ENCODE peak calls at places on chromosome X, in four cellular contexts. Z, Y, J and L are unnamed samples.

GRCh38 chrX:50327235-50327634 is 122.7 kb downstream of the CCNB3 start:
- DNase-seq in Z (no peak), Y (no peak), J (no peak), L (no peak)

GRCh38 chrX:40864972-40865371 is 129.6 kb upstream of the MED14 start:
- DNase-seq in Y (no peak), J (no peak), Z (no peak), L (no peak)

GRCh38 chrX:43345166-43345565 is 310.9 kb upstream of the MAOA start:
- DNase-seq in Y (no peak), Z (no peak), J (no peak), L (no peak)

GRCh38 chrX:138127314-138127713 is 561.4 kb downstream of the ZIC3 start:
- DNase-seq in Z (no peak), Y (no peak), J (no peak), L (no peak)

GRCh38 chrX:101265869-101266428 is 25.2 kb downstream of the TAF7L start:
- DNase-seq in Y (no peak), Z (no peak), J (no peak), L (no peak)

GRCh38 chrX:8879750-8880149 is 78.6 kb upstream of the FAM9A start:
- DNase-seq in Y (no peak), Z (peak), J (peak), L (no peak)

GRCh38 chrX:73683236-73683859 is 120.4 kb downstream of the CHIC1 start:
- DNase-seq in J (no peak), Y (no peak), Z (no peak), L (no peak)

GRCh38 chrX:30153175-30153880 is 62.0 kb upstream of the MAGEB2 start:
- DNase-seq in Z (no peak), J (no peak), Y (no peak), L (no peak)

GRCh38 chrX:39772057-39772832 is 325.5 kb downstream of the BCOR start:
- DNase-seq in Z (peak), Y (no peak), J (peak), L (no peak)

GRCh38 chrX:1451676-1452496 is 823 bp downstream of the ASMTL start:
- DNase-seq in J (no peak), Z (no peak), Y (no peak), L (no peak)

GRCh38 chrX:1452497-1453389 is at the start of gene ASMTL:
- DNase-seq in J (peak), Y (peak), Z (peak), L (peak)

GRCh38 chrX:1453951-1454785 is 1.5 kb upstream of the ASMTL start:
- DNase-seq in J (peak), Y (peak), Z (peak), L (no peak)

GRCh38 chrX:1451251-1451675 is 1.4 kb downstream of the ASMTL start:
- DNase-seq in Y (no peak), Z (no peak), J (no peak), L (no peak)

DNA sequence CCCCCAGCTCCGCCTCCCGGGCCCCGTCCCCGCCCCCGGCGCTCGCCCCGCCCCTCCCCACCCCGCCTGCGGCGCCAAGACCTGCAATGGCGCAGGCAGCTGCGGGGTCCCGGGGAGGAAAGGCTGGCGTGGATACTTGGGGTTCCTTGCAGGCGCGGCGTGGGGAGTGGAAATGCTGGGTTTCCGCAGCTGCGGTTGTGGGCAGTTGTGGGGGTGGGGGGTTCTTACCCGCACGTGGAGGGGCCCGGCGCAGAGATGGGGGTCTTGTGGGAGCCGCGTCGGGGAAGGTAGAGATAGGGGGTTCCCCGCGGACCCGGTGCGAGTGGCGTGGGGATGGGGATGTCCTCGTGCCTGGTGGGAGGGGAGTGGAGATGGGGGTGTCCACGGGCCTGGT is 678 bp upstream of the ASMTL start:
- DNase-seq in J (no peak), Z (no peak), Y (no peak), L (no peak)
- TF ChIP-seq TCF7L2 in J (no peak), Z (no peak), Y (no peak), L (no peak)

GRCh38 chrX:275967-276587 is 5.1 kb upstream of the PLCXD1 start:
- DNase-seq in Y (peak), J (peak), Z (peak), L (no peak)
- TF ChIP-seq POLR2AphosphoS5 in Y (peak), J (peak), Z (no peak), L (no peak)

GRCh38 chrX:10620121-10620699 is at the start of gene MID1:
- DNase-seq in Z (peak), Y (peak), J (no peak), L (no peak)

GRCh38 chrX:10617964-10618342 is 2.4 kb downstream of the MID1 start:
- DNase-seq in Z (no peak), J (no peak), Y (no peak), L (no peak)

GRCh38 chrX:10619311-10620015 is 922 bp downstream of the MID1 start:
- DNase-seq in Y (no peak), J (no peak), Z (no peak), L (no peak)

GRCh38 chrX:10617186-10617963 is 3.0 kb downstream of the MID1 start:
- DNase-seq in J (no peak), Y (no peak), Z (no peak), L (no peak)

DNA sequence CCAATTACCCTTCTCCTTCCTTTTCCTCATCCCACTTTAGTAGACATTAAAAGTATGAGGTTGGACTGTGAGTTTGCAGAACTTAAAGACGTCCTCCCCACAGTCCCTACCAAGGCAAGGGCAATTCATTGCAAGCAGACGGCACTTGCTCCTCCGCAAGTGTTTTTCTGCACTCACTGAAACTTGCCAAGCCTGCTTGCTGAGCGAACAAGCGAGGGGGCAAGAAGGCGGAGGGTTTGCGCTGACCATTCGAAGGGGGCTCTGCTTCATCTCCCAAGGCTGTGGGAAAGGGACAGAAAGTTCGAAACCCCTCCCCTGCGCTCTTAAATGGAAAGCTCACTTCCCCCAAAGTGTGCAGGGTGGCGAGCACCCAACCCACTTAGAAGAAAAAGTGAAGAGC is 1.5 kb downstream of the MID1 start:
- DNase-seq in J (no peak), Z (no peak), Y (no peak), L (no peak)
- TF ChIP-seq TCF7L2 in J (no peak), Z (no peak), Y (no peak), L (no peak)

DNA sequence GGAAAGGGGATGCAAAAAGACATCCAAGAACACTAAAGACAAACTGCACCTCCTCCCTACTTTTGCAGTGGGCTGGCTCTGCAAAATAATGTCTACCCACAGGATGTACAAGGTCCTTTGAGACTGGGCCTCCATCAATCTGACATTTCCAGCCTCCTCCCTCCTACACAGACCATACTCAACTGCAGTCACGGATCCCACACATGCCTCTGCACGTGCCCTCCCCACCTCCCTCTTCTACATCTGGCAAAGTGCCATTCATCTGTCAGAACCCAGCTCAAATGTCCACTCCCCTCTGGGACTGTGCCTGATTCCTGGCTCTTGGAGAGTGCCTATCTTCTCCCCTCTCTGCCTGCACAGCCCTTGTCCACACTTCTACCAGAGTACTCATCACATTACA is 50.3 kb downstream of the CHRDL1 start:
- DNase-seq in J (no peak), Y (no peak), Z (no peak), L (no peak)
- TF ChIP-seq POLR2AphosphoS5 in J (no peak), Y (no peak), Z (no peak), L (no peak)

DNA sequence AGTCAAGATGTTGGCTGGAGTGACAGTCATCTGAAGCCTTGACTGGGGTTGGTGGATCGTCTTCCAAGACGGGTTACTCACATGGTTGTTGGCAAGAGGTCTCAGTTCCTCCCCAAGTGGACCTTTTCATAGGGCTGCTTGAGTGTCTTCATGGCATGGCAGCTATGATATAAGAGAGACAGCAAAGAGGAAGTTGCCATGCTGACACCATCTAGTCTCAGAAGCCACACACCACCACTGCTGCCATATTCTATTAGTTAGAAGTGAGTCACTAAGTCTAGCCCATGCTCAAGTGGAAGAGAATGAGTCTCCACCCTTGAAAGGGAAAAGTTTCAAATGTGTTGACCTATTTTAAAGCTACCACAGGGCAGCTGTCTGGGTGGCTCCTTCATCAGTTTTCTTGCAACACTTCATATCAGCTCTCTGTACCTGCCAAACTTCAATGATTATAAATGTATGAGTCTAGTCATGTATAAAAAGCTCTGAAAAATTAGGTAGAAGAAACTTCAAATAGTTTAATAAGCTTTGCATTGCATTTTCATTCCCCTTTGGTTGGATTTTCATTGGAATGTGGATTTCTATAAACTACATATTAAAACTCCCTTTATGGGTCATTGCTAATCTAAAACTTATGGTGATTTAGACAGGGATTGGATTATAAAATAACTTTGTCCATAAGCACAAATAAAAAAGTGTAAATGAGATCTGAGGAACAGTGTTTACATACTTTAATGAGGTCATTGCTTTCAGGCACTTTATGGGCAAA is 68.0 kb upstream of the ATXN3L start:
- DNase-seq in Z (no peak), Y (no peak), J (no peak), L (no peak)
- TF ChIP-seq TCF7L2 in Z (no peak), Y (no peak), J (no peak), L (no peak)

GRCh38 chrX:24283122-24283789 is 30.6 kb downstream of the SUPT20HL2 start:
- DNase-seq in J (no peak), Y (no peak), Z (no peak), L (no peak)
- TF ChIP-seq POLR2AphosphoS5 in J (no peak), Y (no peak), Z (no peak), L (no peak)